ENCODE peak calls at places on chromosomes 12 and 14, in nine cellular contexts. O is astrocyte of the cerebellum; L is HFFc6; P is activated gamma-delta T cell; S is aorta; I is transverse colon; H is stimulated activated CD4-positive, alpha-beta T cell treated with anti-CD3 and anti-CD28 coated beads, Interleukin-4, amount 100 ng/mL, for 24 hours; B is ovary; F is nephron progenitor cell. J is an unnamed sample.

GRCh38 chr12:13193403-13194100 is 3.0 kb upstream of the EMP1 start:
- DNase-seq in O (no peak), L (no peak), P (no peak), S (no peak), I (no peak), H (no peak), B (no peak), F (no peak), J (no peak)

GRCh38 chr12:82835217-82835616 is 148.5 kb downstream of the TMTC2 start:
- DNase-seq in O (no peak), L (peak), P (no peak), S (no peak), I (no peak), H (no peak), B (no peak), F (no peak), J (no peak)

GRCh38 chr14:95292660-95293425 is 26.9 kb downstream of the CLMN start:
- DNase-seq in O (no peak), L (no peak), P (no peak), S (no peak), I (no peak), H (no peak), B (no peak), F (no peak), J (no peak)

GRCh38 chr12:28568083-28568482 is 377.8 kb downstream of the CCDC91 start:
- DNase-seq in O (no peak), L (peak), P (no peak), S (no peak), I (peak), H (no peak), B (no peak), F (no peak), J (no peak)

GRCh38 chr12:101695698-101696097 is 1.7 kb upstream of the CHPT1 start:
- DNase-seq in O (no peak), L (peak), P (no peak), S (no peak), I (no peak), H (no peak), B (no peak), F (no peak), J (no peak)

GRCh38 chr12:110745632-110746284 is 3.1 kb upstream of the PPP1CC start:
- DNase-seq in O (no peak), L (no peak), P (no peak), S (peak), I (peak), H (no peak), B (no peak), F (no peak), J (no peak)

GRCh38 chr12:132056959-132057358 is 87.2 kb downstream of the DDX51 start:
- DNase-seq in O (no peak), L (no peak), P (no peak), S (peak), I (no peak), H (no peak), B (no peak), F (no peak), J (no peak)

GRCh38 chr14:100433428-100433814 is 110.3 kb downstream of the SLC25A47 start:
- DNase-seq in O (no peak), L (no peak), P (no peak), S (no peak), I (no peak), H (no peak), B (no peak), F (no peak), J (no peak)

GRCh38 chr12:96063046-96063445 is 27.7 kb upstream of the LTA4H start:
- DNase-seq in O (peak), L (no peak), P (no peak), S (no peak), I (no peak), H (no peak), B (no peak), F (no peak), J (no peak)

GRCh38 chr14:105855893-105856675 is 329.7 kb downstream of the TMEM121 start:
- DNase-seq in O (no peak), L (no peak), P (no peak), S (peak), I (peak), H (no peak), B (no peak), F (no peak), J (no peak)

GRCh38 chr14:103698380-103699260 is 16.6 kb downstream of the XRCC3 start:
- DNase-seq in O (no peak), L (no peak), P (no peak), S (peak), I (peak), H (no peak), B (no peak), F (no peak), J (peak)

J was measured in ureter.